ENCODE peak calls at places on chromosomes 13 and 19, in five cellular contexts. P is progenitor cell of endocrine pancreas; E is left lung; Z is CD4-positive, alpha-beta T cell; F is retinal pigment epithelial cell. W is an unnamed sample.

GRCh38 chr13:113819341-113819730 is 44.5 kb downstream of the GAS6 start:
- DNase-seq in P (no peak), E (no peak), Z (no peak), F (no peak), W (no peak)

GRCh38 chr13:30466358-30466714 is 600 bp upstream of the HMGB1 start:
- DNase-seq in P (no peak), E (no peak), Z (no peak), F (no peak), W (no peak)

GRCh38 chr13:50677687-50678463 is 165.6 kb downstream of the DLEU7 start:
- DNase-seq in P (no peak), E (no peak), Z (no peak), F (no peak), W (no peak)

GRCh38 chr13:25973576-25973975 is 78.2 kb downstream of the SHISA2 start:
- DNase-seq in P (no peak), E (no peak), Z (no peak), F (no peak), W (no peak)

GRCh38 chr19:38878575-38879399 is 712 bp upstream of the RINL start:
- DNase-seq in P (no peak), E (no peak), Z (no peak), F (no peak), W (no peak)

GRCh38 chr19:50427997-50428425 is 4.7 kb upstream of the MYBPC2 start:
- DNase-seq in P (peak), E (peak), Z (no peak), F (peak), W (no peak)

GRCh38 chr19:3184847-3185481 is 766 bp upstream of the NCLN start:
- DNase-seq in P (no peak), E (peak), Z (peak), F (no peak), W (peak)

GRCh38 chr19:53915000-53915399 is 5.9 kb downstream of the CACNG7 start:
- DNase-seq in P (no peak), E (no peak), Z (no peak), F (no peak), W (no peak)

GRCh38 chr19:47704024-47704423 is 9.2 kb upstream of the EHD2 start:
- DNase-seq in P (no peak), E (no peak), Z (no peak), F (no peak), W (no peak)

GRCh38 chr13:31638577-31638976 is 100.7 kb upstream of the RXFP2 start:
- DNase-seq in P (no peak), E (no peak), Z (no peak), F (no peak), W (no peak)

GRCh38 chr13:103351035-103351828 is 285.0 kb upstream of the SLC10A2 start:
- DNase-seq in P (no peak), E (no peak), Z (no peak), F (peak), W (no peak)

GRCh38 chr13:105925496-105925895 is 610.0 kb downstream of the EFNB2 start:
- DNase-seq in P (no peak), E (no peak), Z (no peak), F (peak), W (no peak)

DNA sequence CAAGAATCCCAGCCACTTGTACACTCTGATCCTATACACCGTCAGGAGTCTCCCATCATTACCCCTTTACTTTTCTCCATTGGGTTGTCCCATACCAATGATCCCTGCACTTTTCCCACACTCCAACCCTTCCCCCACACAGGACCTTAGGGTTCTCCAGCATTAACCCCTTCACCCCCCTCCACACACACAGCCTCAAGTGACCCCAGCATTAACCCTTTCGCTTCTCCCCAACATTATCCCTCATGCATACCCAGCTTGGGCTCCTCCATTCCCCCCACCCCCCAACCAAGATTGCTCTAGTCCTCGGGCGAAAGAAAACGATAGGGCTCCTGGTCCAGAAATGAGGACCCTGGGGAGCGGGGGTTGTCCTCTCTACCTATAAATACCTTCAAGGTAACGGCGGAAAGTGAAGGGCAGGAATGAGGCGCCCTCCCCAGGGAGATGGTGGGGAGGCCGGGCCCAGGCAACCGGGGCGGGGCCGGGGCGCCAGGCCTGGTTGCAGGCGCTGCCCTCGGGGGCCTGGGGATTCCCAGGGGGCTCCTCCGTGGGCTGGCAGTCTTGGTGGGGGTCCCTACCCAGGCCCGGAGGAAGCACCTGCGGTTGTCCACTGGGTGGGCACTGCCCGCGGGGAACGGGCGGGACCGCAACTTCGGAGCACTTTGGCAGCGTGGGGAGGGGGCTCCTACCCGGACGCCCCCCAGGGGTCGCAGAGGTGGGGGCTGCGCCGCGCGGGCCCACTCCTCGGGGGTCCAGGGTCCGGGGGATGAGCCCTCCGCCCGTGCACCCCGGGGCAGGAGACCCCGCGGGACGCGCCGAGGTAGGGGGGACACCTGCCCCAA is 757 bp downstream of the WIZ start:
- DNase-seq in P (no peak), E (no peak), Z (no peak), F (no peak), W (no peak)
- TF ChIP-seq CTCF in P (no peak), E (no peak), Z (no peak), F (no peak), W (no peak)

GRCh38 chr13:27551563-27551962 is 68.8 kb downstream of the LNX2 start:
- DNase-seq in P (no peak), E (no peak), Z (no peak), F (no peak), W (no peak)

GRCh38 chr13:27559714-27560113 is 60.6 kb downstream of the LNX2 start:
- DNase-seq in P (no peak), E (no peak), Z (no peak), F (no peak), W (no peak)

DNA sequence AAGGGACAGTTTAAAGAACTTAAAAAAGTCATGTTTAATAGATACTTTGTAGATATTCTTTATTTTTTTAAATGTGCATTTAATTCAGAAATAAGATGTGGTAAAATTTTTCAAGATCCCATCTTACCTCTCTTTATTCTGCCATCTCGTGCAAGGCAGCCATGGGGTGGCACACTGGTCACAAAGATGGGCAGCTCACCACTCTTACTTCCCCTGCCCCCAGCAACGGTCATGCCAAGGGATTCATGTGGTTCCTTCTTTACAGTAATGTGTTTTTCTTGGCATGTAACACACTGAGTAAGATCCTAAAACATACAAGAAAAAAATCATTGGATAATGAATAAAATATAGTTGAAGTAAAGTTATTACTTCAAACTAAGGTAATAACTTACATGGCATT is 64.2 kb downstream of the LNX2 start:
- DNase-seq in P (no peak), E (no peak), Z (no peak), F (no peak), W (no peak)
- TF ChIP-seq CTCF in P (no peak), E (no peak), Z (no peak), F (peak), W (peak)

GRCh38 chr19:6425732-6426686 is 1.4 kb upstream of the KHSRP start:
- DNase-seq in P (no peak), E (no peak), Z (no peak), F (no peak), W (no peak)
- TF ChIP-seq CTCF in P (no peak), E (no peak), Z (no peak), F (peak), W (peak)

GRCh38 chr13:33272531-33273124 is 12.9 kb downstream of the STARD13 start:
- DNase-seq in P (no peak), E (no peak), Z (no peak), F (no peak), W (no peak)
- TF ChIP-seq CTCF in P (no peak), E (no peak), Z (no peak), F (no peak), W (no peak)

GRCh38 chr13:43304945-43305344 is 281.6 kb downstream of the DNAJC15 start:
- DNase-seq in P (no peak), E (no peak), Z (no peak), F (no peak), W (no peak)
- TF ChIP-seq CTCF in P (no peak), E (no peak), Z (no peak), F (peak), W (no peak)

DNA sequence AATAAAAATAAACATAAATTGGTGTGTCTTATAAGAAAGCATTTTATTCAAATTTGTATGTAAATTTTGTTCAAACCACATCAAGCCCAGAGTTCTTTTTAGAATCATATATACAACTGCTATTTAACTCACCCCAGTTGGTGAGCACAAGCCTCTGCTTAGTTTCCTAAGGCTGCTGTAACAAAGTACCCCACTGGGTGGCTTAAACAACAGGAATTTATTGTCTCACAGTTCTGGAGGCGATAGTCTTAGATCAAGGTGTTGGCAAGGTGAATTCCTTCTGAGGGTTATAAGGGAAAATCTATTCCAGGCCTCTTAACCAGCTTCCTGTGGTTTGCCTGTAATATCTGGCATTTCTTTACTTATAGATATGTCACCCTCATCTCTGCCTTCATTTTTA is 1133.5 kb downstream of the OLFM4 start:
- DNase-seq in P (no peak), E (no peak), Z (no peak), F (no peak), W (no peak)
- TF ChIP-seq CTCF in P (peak), E (no peak), Z (no peak), F (no peak), W (no peak)

GRCh38 chr13:35957174-35957867 is 173.9 kb downstream of the DCLK1 start:
- DNase-seq in P (no peak), E (no peak), Z (no peak), F (no peak), W (no peak)

GRCh38 chr13:35957996-35958395 is 173.2 kb downstream of the DCLK1 start:
- DNase-seq in P (no peak), E (no peak), Z (no peak), F (no peak), W (no peak)

GRCh38 chr13:35954207-35954560 is 177.0 kb downstream of the DCLK1 start:
- DNase-seq in P (no peak), E (no peak), Z (no peak), F (no peak), W (no peak)

GRCh38 chr13:35956074-35956473 is 175.1 kb downstream of the DCLK1 start:
- DNase-seq in P (no peak), E (no peak), Z (no peak), F (no peak), W (no peak)

GRCh38 chr13:35953537-35954206 is 177.5 kb downstream of the DCLK1 start:
- DNase-seq in P (peak), E (peak), Z (no peak), F (peak), W (no peak)
- TF ChIP-seq CTCF in P (peak), E (peak), Z (no peak), F (peak), W (peak)

GRCh38 chr19:41363753-41364545 is at the start of gene B9D2:
- DNase-seq in P (peak), E (peak), Z (peak), F (peak), W (peak)
- TF ChIP-seq CTCF in P (no peak), E (no peak), Z (no peak), F (no peak), W (no peak)

DNA sequence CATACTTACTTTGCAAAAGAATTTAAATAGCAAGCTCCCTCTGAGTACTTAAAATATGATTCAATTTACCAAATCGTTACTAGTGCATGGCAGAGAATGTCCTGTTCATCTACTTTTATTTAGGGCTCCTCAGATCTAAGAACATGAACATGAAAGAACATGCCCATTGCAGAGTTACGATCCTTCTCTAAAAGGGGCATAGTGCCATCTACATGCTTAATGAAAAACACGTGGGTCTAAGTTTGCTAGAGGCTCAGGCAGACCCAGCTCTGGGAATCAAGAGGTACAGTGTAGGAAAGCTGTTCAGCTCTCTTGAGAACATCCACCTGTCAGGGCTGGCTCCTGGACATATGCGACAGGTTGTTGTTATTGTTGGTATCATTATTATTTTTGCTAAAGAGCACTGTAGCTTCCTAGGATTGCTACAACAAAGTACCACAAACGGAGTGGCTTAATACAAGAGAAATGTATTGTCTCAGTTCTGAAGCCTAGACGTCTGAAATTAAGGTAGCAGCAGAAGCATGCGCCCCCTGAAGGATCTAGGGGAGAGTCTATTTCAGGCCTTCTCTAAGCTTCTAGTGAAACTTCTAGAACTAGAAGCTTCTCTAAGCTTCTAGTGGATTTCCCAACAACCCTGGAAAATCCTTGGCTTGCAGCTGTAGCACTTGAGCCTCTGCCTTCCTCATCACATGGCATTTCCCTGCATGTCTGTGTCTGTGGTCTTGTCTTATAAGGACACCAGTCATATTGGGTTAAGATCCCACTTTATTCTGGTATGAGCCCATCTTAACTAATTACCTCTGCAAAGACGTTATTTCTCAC is 133.9 kb downstream of the DCT start:
- DNase-seq in P (no peak), E (no peak), Z (no peak), F (no peak), W (no peak)
- TF ChIP-seq CTCF in P (no peak), E (no peak), Z (peak), F (no peak), W (peak)

W was measured in D721Med.